ENCODE peak calls at places on chromosomes 6 and 20, in five cellular contexts. T, Z, Q, A and E are unnamed samples.

GRCh38 chr6:170056329-170056728 is 234.5 kb downstream of the DLL1 start:
- DNase-seq in T (peak), Q (no peak), Z (no peak), A (no peak), E (no peak)

GRCh38 chr6:74289881-74290280 is 593.9 kb downstream of the CD109 start:
- DNase-seq in T (no peak), Q (no peak), Z (no peak), A (no peak), E (no peak)

GRCh38 chr6:169950558-169950957 is 199.1 kb downstream of the ERMARD start:
- DNase-seq in A (peak), Q (no peak), T (no peak), Z (no peak), E (peak)

GRCh38 chr6:20572940-20573339 is 38.7 kb downstream of the CDKAL1 start:
- DNase-seq in T (no peak), Z (no peak), A (no peak), Q (no peak), E (peak)

GRCh38 chr6:75230484-75231325 is 12.9 kb downstream of the COX7A2 start:
- DNase-seq in A (no peak), Z (no peak), T (no peak), Q (no peak), E (peak)

GRCh38 chr6:49001856-49002255 is 461.2 kb downstream of the MMUT start:
- DNase-seq in Q (no peak), Z (peak), T (no peak), A (no peak), E (no peak)

GRCh38 chr20:62837790-62838458 is 21.1 kb downstream of the COL9A3 start:
- DNase-seq in A (peak), T (peak), Q (no peak), Z (peak), E (no peak)

GRCh38 chr6:37168809-37169457 is 1.0 kb upstream of the PIM1 start:
- DNase-seq in Q (peak), Z (no peak), T (no peak), A (no peak), E (no peak)

GRCh38 chr6:53240763-53241162 is 92.1 kb upstream of the GCM1 start:
- DNase-seq in Q (no peak), A (no peak), T (no peak), Z (no peak), E (no peak)

GRCh38 chr6:57262901-57263694 is 41.0 kb upstream of the RAB23 start:
- DNase-seq in Q (peak), Z (no peak), A (no peak), T (no peak), E (no peak)

GRCh38 chr20:20666359-20666758 is 46.1 kb downstream of the RALGAPA2 start:
- DNase-seq in T (no peak), Z (no peak), A (no peak), Q (no peak), E (no peak)

GRCh38 chr6:89021629-89022028 is 58.2 kb upstream of the RNGTT start:
- DNase-seq in T (no peak), Q (no peak), A (no peak), Z (no peak), E (no peak)

GRCh38 chr6:104413767-104414166 is 446.0 kb downstream of the HACE1 start:
- DNase-seq in T (no peak), A (no peak), Q (no peak), Z (no peak), E (no peak)

GRCh38 chr6:167161895-167162467 is 4.2 kb upstream of the GPR31 start:
- DNase-seq in Z (no peak), Q (no peak), A (no peak), T (no peak), E (no peak)

GRCh38 chr20:21607971-21608735 is 94.3 kb upstream of the NKX2-2 start:
- DNase-seq in Z (peak), T (no peak), Q (no peak), A (no peak), E (no peak)

GRCh38 chr6:124551711-124552233 is 410.5 kb upstream of the RNF217 start:
- DNase-seq in Z (no peak), T (no peak), A (no peak), Q (no peak), E (no peak)

GRCh38 chr20:34824861-34825529 is 456 bp downstream of the NCOA6 start:
- DNase-seq in A (peak), T (peak), Q (peak), Z (peak), E (peak)

GRCh38 chr6:4983322-4983721 is 20.5 kb downstream of the RPP40 start:
- DNase-seq in A (no peak), T (no peak), Z (no peak), Q (no peak), E (no peak)

GRCh38 chr6:159760602-159761057 is 1.2 kb upstream of the ACAT2 start:
- DNase-seq in A (no peak), Q (peak), Z (no peak), T (no peak), E (no peak)

GRCh38 chr6:140043762-140044378 is 669.4 kb upstream of the CITED2 start:
- DNase-seq in T (no peak), Q (no peak), A (no peak), Z (no peak), E (no peak)

GRCh38 chr6:74001091-74001490 is 305.1 kb downstream of the CD109 start:
- DNase-seq in A (no peak), T (no peak), Z (no peak), Q (no peak), E (no peak)

GRCh38 chr20:44701889-44702288 is 13.3 kb upstream of the CCN5 start:
- DNase-seq in Z (no peak), Q (no peak), A (no peak), T (no peak), E (no peak)

GRCh38 chr6:8102122-8102958 is at the start of gene EEF1E1:
- DNase-seq in Z (peak), Q (peak), A (peak), T (peak), E (peak)

GRCh38 chr6:47822856-47823554 is 41.2 kb downstream of the OPN5 start:
- DNase-seq in Q (no peak), T (no peak), Z (no peak), A (no peak), E (no peak)

GRCh38 chr6:33740204-33740608 is 6.5 kb downstream of the IP6K3 start:
- DNase-seq in Q (no peak), Z (no peak), T (peak), A (no peak), E (peak)

GRCh38 chr6:37622639-37623038 is 75.0 kb downstream of the MDGA1 start:
- DNase-seq in A (no peak), Q (no peak), T (no peak), Z (no peak), E (no peak)

GRCh38 chr20:34976286-34976685 is 20.6 kb downstream of the MYH7B start:
- DNase-seq in T (no peak), Q (no peak), Z (no peak), A (no peak), E (no peak)

DNA sequence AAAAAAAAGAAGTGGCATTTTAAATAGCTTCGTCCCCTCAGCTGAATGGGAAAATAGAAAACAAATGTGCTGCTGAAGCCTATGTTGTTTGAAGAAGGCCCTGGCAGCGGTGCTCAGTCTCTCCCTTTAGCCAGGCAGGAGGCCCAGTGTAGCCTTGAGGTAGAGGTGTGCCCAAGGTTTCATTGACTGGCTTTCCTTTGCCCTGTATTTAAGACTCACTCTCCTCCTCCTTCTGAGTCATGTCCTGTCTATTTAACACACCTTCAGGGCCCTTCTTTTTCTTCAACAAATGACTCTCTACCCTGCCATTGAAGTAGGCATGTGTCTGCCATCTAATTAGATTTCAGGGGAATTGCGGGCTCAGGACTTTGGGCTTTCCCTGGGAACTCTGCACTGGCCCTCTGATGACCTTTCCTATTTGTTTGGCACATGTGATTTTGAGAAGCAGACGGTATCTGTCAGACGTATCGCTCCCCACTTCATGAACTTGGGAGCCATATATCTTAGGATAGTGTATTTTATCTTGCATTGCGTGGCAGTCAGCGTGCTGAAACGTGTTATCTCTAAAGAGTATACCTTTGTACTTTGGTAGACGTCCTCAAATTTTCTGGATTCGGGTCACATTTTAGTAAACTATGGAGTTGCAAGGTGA is 4.3 kb downstream of the TJAP1 start:
- DNase-seq in Z (no peak), T (no peak), A (no peak), Q (no peak), E (peak)
- TF ChIP-seq POLR2A in Z (no peak), T (no peak), A (no peak), Q (no peak), E (no peak)

GRCh38 chr6:14212632-14213031 is 95.1 kb downstream of the CD83 start:
- DNase-seq in Q (no peak), A (no peak), Z (no peak), T (no peak), E (no peak)

GRCh38 chr6:14210077-14210476 is 92.5 kb downstream of the CD83 start:
- DNase-seq in Q (no peak), A (no peak), Z (no peak), T (no peak), E (no peak)

GRCh38 chr6:14212020-14212419 is 94.4 kb downstream of the CD83 start:
- DNase-seq in T (no peak), Q (no peak), Z (no peak), A (no peak), E (no peak)

GRCh38 chr6:14211596-14211961 is 94.0 kb downstream of the CD83 start:
- DNase-seq in Q (no peak), Z (peak), A (peak), T (peak), E (peak)

DNA sequence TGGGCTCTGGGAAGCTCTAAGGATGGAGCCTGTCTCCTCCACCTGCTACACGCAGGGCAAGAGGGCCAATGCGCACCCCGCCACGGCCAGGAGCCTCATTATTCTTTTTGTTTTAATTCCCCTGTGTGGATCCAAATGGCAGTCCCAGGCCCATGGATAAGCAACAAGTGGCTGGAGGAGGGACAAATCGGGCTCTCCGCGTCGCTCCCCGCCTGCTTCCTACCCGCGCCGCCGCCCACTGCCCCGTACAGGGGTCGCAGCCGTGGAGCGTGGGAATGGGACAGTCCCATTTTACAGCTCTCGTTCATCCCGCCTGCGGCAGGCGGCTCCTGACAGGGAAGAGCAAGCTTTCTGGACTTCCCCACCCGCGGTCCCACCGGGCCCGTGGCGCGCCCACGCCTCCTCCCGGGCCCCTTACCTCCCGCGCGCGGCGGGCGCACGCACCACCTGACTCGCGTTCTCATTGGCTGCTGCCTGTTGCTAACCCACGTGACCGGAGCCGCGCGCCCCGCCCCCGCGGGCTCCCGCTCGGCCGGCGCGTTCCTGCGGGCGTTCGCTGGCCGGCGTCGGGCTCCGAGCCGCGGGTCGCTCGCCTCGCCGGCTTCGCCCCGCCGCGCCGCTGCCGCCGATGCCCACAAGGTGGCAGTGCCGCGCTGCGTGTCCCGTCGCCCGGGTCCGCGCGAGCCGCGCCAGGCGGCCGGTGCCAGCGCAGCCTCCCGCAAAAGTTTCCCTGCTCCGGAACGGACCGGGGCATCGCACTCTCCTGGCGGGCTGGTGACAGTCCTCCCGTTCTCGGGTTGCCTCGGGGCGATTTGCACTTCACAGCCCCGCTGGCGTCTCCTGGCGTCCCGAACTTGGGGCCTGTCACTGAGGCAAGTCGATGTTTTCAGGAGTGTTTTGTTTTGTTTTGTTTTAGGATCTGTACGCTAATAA is 93.4 kb downstream of the CD83 start:
- DNase-seq in Z (peak), Q (peak), A (peak), T (peak), E (peak)
- TF ChIP-seq POLR2A in Z (peak), Q (peak), A (peak), T (peak), E (peak)

GRCh38 chr20:64158346-64159285 is 5.6 kb upstream of the MYT1 start:
- DNase-seq in T (no peak), Z (no peak), A (no peak), Q (no peak), E (no peak)

GRCh38 chr20:64159286-64159680 is 5.0 kb upstream of the MYT1 start:
- DNase-seq in Q (no peak), T (no peak), Z (no peak), A (no peak), E (no peak)

GRCh38 chr20:64160536-64161495 is 3.4 kb upstream of the MYT1 start:
- DNase-seq in A (no peak), Q (no peak), T (no peak), Z (no peak), E (no peak)

GRCh38 chr20:64159711-64160110 is 4.5 kb upstream of the MYT1 start:
- DNase-seq in T (no peak), Q (no peak), A (no peak), Z (no peak), E (no peak)

GRCh38 chr20:64160118-64160517 is 4.1 kb upstream of the MYT1 start:
- DNase-seq in Z (no peak), A (no peak), T (no peak), Q (no peak), E (no peak)
- TF ChIP-seq POLR2A in Z (no peak), A (no peak), T (no peak), Q (no peak), E (no peak)

DNA sequence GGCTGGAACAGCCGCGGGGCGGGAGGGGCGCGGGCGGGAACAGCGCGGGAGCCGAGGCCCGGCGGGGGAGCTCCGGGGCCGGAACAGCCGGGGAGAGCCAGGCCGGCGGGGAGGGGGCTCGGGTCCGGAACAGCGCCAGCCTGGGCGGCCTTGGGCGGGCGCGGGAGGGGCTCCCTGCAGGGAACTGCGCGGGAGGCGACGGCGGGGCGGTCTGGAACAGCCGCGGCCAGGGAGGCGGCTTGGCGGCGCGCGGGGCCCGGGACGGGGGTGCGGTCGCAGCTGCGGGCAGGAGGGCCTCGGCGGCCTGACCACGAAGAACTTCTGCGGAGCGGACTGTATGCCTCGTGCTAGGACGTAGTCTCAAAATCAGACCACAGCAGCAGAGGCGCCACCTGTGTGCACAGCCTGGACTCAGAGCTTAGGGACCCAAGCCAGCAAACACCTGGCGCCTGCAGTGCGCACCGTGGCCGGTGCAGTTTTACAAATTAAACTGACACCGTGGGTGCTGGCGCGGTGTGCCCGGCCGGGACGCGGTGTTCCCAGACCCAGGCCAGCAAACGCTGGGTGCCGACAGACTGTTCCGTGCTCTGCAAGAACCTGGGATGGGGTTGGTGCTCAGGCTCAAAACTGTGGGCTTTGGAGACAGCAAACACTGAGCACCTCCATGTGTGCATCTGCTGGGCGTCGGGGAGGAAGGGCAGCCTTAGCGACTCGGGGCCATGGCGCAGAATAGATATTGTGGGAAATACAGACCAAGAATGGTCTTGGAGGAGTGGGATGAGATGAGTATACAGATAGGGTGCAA is 572 bp downstream of the ZNF341 start:
- DNase-seq in Z (peak), Q (no peak), T (peak), A (peak), E (peak)
- TF ChIP-seq POLR2A in Z (peak), Q (peak), T (peak), A (no peak), E (peak)

GRCh38 chr6:41577356-41577864 is 31.2 kb downstream of the FOXP4 start:
- DNase-seq in A (no peak), T (no peak), Z (no peak), Q (no peak), E (no peak)

GRCh38 chr6:41575598-41575997 is 29.4 kb downstream of the FOXP4 start:
- DNase-seq in A (no peak), T (no peak), Q (no peak), Z (no peak), E (no peak)

GRCh38 chr6:41578714-41579610 is 32.8 kb downstream of the FOXP4 start:
- DNase-seq in Q (no peak), Z (no peak), A (no peak), T (no peak), E (no peak)

GRCh38 chr6:41576667-41577066 is 30.5 kb downstream of the FOXP4 start:
- DNase-seq in A (no peak), T (no peak), Q (no peak), Z (no peak), E (peak)

DNA sequence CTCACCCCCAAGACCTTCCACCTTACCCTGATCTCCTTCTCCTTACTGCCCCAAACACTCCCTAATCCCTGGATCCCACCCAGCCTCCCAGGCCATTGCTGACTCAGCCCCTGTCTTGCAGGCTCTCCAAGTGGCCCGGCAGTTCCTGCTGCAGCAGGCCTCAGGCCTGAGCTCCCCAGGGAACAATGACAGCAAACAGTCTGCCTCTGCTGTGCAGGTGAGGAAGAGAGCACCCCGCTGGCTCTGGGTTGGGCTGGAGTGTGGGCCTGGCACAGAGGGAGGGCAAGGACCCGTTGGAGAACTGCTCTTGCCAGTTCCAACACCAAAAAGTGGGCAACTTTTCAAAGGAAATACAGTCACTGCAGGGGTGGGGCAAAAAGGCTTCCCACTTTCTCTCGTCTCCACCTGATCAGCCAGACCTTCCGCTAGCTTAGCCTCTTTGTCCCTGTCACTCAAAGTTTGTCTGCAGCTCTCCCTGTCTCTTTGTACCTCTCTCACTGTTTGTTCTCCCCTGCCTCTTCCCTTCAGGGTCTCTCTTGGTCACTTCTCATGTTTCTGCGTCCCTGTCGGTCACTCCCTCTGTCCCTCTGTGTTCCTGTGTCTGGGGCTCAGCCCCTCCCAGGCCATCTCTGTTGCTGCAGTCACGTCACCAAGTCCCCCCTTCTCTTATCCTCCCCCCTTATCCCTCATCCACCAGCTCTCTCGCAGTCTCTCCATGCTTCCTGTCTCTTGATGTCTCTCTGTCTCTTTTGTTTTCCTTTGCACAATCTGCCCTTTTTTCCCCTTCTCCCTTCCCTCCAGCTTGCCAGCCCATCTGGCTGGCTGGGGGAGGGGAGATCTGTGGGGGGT is 31.9 kb downstream of the FOXP4 start:
- DNase-seq in T (no peak), Q (peak), Z (no peak), A (peak), E (peak)
- TF ChIP-seq POLR2A in T (no peak), Q (no peak), Z (no peak), A (no peak), E (no peak)

GRCh38 chr6:51339108-51339507 is 520.4 kb downstream of the TFAP2B start:
- DNase-seq in T (no peak), Z (no peak), Q (no peak), A (no peak), E (no peak)
- TF ChIP-seq POLR2A in T (no peak), Z (no peak), Q (no peak), A (no peak), E (no peak)

DNA sequence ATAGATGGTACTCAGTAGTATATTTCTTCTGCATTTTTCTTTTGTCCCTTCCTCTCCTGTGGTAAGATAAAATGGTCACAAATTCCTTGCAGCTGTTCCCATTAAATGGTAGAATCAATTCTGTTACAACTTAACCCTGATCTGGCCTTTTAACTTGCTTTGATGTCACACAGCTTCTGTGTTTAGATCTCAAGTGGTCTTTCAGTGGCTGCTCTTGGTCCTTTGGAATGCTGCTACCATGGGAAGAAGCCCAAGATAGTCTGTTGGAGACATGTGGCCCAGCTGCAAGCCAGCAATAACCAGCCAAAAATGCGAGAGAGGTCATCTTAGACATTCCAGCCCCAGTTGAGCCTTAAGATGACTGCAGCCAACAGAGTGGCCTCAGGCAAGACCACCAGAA is 429.7 kb downstream of the KIF16B start:
- DNase-seq in Q (no peak), Z (no peak), T (no peak), A (no peak), E (no peak)
- TF ChIP-seq POLR2A in Q (no peak), Z (no peak), T (no peak), A (no peak), E (no peak)

GRCh38 chr6:13091192-13091591 is 237.1 kb downstream of the TBC1D7 start:
- DNase-seq in Z (no peak), T (no peak), Q (no peak), A (no peak), E (peak)
- TF ChIP-seq POLR2A in Z (no peak), T (no peak), Q (no peak), A (no peak), E (no peak)